ENCODE peak calls at places on chromosomes 5 and 9, in five cellular contexts. P, G, J, I and B are unnamed samples. For H3K36me3, the result is how much of the 10 kb centered on the place peaks cover.

GRCh38 chr9:80222466-80223169 is 650.9 kb downstream of the TLE4 start:
- DNase-seq in P (no peak), G (no peak), J (no peak), I (no peak), B (no peak)

GRCh38 chr5:134534058-134534725 is 8.7 kb downstream of the JADE2 start:
- DNase-seq in P (no peak), G (no peak), J (no peak), I (no peak), B (no peak)

GRCh38 chr5:6899215-6899614 is 186.0 kb downstream of the TENT4A start:
- DNase-seq in P (no peak), G (no peak), J (no peak), I (peak), B (no peak)

GRCh38 chr9:130110596-130111021 is 56.9 kb downstream of the GPR107 start:
- DNase-seq in P (no peak), G (no peak), J (no peak), I (no peak), B (no peak)

GRCh38 chr5:6447384-6448140 is 1.1 kb upstream of the UBE2QL1 start:
- DNase-seq in P (no peak), G (no peak), J (no peak), I (no peak), B (peak)

GRCh38 chr9:135255033-135255842 is 167.8 kb downstream of the OLFM1 start:
- DNase-seq in P (no peak), G (no peak), J (no peak), I (no peak), B (no peak)

GRCh38 chr5:142821733-142822487 is 51.7 kb downstream of the ARHGAP26 start:
- DNase-seq in P (no peak), G (no peak), J (no peak), I (no peak), B (no peak)

GRCh38 chr9:127187231-127187956 is 65.0 kb upstream of the ANGPTL2 start:
- DNase-seq in P (no peak), G (peak), J (peak), I (peak), B (peak)

GRCh38 chr9:128027166-128027539 is 40.0 kb downstream of the NAIF1 start:
- DNase-seq in P (no peak), G (no peak), J (no peak), I (no peak), B (no peak)

GRCh38 chr9:82957526-82958379 is 105.2 kb downstream of the RASEF start:
- DNase-seq in P (no peak), G (no peak), J (no peak), I (no peak), B (no peak)

DNA sequence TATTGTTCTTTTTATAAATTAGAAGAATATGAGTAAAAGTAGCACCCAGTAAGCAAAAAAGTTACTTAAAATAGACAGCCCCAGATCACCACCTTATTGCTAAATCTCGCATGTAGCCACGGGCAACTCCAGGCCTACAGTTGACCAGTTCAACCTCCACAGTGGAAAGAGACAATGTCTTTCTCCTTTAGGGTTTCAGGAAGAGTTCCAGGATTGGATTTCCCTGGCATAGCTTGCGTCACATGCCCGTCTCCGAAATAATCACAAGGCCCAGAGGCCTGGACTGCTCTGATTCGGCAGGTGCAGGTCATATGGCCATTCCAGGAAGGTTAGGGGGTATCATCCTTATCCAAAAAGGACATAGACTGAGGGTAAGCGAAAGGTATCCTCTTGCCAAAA is 9.9 kb upstream of the PFDN1 start:
- DNase-seq in P (no peak), G (no peak), J (no peak), I (no peak), B (no peak)
- H3K36me3 ChIP-seq in P (under half), G (under half), J (under half), I (under half), B (under half)

DNA sequence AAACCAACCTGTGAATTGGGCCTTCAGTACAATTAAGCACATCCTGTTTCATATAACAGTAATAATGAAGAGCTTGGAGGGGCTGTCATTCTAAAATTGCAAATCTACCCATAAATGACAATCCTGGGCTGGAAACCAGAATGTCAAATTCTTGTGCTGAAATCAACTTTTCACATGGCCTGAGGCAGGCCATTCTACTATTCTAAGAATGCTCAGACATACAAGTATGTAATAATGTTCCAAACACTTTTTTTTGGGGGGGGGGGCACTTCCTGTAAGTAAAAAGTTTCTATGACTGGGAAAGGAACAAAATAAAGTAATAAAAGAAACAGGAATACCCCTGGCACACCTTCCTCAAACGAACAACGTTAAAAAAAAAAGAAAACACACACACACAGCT is 1.5 kb downstream of the ETF1 start:
- DNase-seq in P (no peak), G (no peak), J (no peak), I (no peak), B (no peak)
- H3K4me3 ChIP-seq in P (peak), G (peak), J (peak), I (no peak), B (peak)

GRCh38 chr5:103232393-103232999 is 26.1 kb upstream of the MACIR start:
- DNase-seq in P (no peak), G (peak), J (peak), I (no peak), B (no peak)

GRCh38 chr5:103234239-103234975 is 24.2 kb upstream of the MACIR start:
- DNase-seq in P (no peak), G (no peak), J (no peak), I (no peak), B (no peak)

GRCh38 chr5:103235891-103236290 is 22.7 kb upstream of the MACIR start:
- DNase-seq in P (no peak), G (no peak), J (no peak), I (no peak), B (no peak)

GRCh38 chr5:103243665-103244064 is 14.9 kb upstream of the MACIR start:
- DNase-seq in P (no peak), G (no peak), J (no peak), I (no peak), B (no peak)

DNA sequence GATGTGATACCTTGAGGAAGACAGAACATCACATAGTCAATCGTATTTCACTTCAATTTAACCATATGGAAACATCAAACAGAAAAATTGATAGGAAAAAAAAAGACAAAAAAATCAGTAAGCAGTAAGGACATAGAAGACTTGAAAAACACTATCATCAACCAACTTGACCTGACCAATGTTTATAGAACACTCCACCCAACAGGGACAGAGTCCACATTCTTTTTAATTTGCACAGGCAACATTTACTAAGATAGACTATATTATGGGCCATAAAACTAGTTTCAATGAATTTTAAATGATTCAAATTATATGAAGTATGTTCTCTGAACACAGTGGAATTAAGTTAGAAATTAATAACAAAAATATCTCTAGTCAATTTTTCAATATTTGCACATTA is 20.8 kb upstream of the MACIR start:
- DNase-seq in P (no peak), G (no peak), J (no peak), I (no peak), B (no peak)
- H3K36me3 ChIP-seq in P (under half), G (under half), J (under half), I (under half), B (under half)

GRCh38 chr9:4296217-4296616 is 3.7 kb downstream of the GLIS3 start:
- DNase-seq in P (no peak), G (no peak), J (no peak), I (no peak), B (no peak)

GRCh38 chr9:4297151-4297794 is 2.6 kb downstream of the GLIS3 start:
- DNase-seq in P (no peak), G (peak), J (peak), I (peak), B (peak)

GRCh38 chr9:4292781-4293180 is 7.1 kb downstream of the GLIS3 start:
- DNase-seq in P (no peak), G (no peak), J (no peak), I (no peak), B (no peak)

GRCh38 chr9:4293293-4293931 is 6.5 kb downstream of the GLIS3 start:
- DNase-seq in P (no peak), G (peak), J (no peak), I (no peak), B (peak)

GRCh38 chr9:4295160-4295559 is 4.7 kb downstream of the GLIS3 start:
- DNase-seq in P (no peak), G (no peak), J (no peak), I (no peak), B (no peak)
- H3K4me3 ChIP-seq in P (no peak), G (no peak), J (no peak), I (no peak), B (no peak)

DNA sequence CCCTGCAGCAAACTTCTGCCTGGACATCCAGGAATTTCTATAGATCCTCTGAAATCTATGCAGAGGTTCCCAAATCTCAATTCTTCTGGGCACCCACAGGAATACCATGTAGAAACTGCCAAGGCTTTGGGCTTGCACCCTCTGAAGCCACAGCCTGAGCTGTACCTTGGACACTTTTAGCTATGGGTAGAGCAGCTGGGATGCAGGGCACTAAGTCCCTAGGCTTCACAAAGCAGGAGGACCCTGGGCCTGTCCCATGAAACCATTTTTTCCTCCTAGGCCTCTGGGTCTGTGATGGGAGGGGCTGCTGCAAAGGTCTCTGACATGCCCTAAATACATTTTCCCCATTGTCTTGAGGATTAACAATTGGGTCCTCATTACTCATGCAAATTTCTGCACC is 12.3 kb downstream of the SPATA31D3 start:
- DNase-seq in P (no peak), G (no peak), J (no peak), I (no peak), B (no peak)
- H3K36me3 ChIP-seq in P (under half), G (under half), J (under half), I (under half), B (under half)

DNA sequence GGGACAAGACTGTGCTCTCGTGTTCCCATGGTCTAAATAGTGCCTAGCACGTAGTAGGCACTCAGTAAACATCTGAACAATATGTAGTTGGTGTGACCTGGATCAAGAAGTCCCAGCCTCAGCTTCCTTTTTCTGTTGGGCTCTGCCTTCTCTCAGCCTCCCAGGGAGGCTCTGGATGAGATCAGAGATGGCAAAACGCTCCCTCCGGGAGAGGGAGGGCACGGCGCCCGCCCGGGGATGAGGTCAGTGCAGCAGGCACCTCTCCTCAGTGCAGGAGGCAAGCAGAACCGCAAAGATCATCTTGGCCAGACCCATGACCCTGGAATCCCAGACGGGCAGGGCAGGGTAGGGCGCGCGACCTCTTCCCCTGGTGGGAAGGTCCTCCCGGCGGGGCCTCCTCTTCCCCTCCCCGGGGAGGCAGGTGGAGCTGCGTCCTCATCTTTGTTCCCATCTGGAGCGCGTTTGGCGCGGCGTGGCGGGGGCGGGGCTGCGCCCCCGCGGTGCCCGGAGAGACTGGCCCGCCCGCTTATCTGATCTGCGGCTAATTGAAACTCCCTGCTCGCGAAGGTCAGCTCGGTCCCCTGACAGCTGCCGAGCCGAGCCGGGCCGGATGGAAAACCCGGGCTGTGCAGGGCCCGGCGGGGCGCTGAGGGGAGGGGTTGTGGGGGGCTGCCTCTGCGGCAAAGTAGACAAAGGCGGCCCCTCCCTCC is 60.9 kb downstream of the CXXC5 start:
- DNase-seq in P (no peak), G (peak), J (no peak), I (peak), B (no peak)
- H3K4me3 ChIP-seq in P (peak), G (peak), J (peak), I (no peak), B (peak)

GRCh38 chr9:90857103-90857502 is 55.5 kb downstream of the SYK start:
- DNase-seq in P (no peak), G (no peak), J (no peak), I (no peak), B (no peak)

GRCh38 chr9:90855208-90856000 is 53.8 kb downstream of the SYK start:
- DNase-seq in P (no peak), G (no peak), J (no peak), I (no peak), B (no peak)

GRCh38 chr9:90854637-90855036 is 53.0 kb downstream of the SYK start:
- DNase-seq in P (no peak), G (no peak), J (no peak), I (no peak), B (no peak)

GRCh38 chr9:90851444-90851843 is 49.8 kb downstream of the SYK start:
- DNase-seq in P (no peak), G (no peak), J (no peak), I (no peak), B (no peak)

DNA sequence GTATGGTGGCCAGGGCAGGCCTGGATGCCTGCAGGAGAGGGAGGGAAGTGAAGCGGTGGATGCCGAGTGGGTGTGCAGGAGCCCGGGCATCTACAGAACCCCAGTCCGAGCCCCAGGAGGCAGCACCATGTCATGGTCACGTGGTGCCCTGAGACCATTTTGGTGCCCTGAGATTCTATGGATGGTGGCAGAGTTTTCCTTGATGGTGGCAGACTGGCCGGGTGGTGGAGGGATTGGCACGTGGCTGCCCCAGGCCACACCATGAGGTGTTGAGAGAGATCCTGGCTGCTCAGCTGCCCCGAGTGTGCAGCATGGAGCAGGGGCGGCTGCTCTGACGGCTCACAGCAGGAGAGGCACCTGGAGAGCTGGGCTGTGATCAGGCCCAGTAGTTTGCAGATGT is 52.3 kb downstream of the SYK start:
- DNase-seq in P (no peak), G (no peak), J (no peak), I (no peak), B (no peak)
- H3K36me3 ChIP-seq in P (under half), G (under half), J (under half), I (under half), B (under half)

GRCh38 chr5:169778622-169779596 is 141.8 kb downstream of the DOCK2 start:
- DNase-seq in P (no peak), G (no peak), J (no peak), I (no peak), B (no peak)
- H3K4me3 ChIP-seq in P (no peak), G (no peak), J (no peak), I (no peak), B (no peak)

DNA sequence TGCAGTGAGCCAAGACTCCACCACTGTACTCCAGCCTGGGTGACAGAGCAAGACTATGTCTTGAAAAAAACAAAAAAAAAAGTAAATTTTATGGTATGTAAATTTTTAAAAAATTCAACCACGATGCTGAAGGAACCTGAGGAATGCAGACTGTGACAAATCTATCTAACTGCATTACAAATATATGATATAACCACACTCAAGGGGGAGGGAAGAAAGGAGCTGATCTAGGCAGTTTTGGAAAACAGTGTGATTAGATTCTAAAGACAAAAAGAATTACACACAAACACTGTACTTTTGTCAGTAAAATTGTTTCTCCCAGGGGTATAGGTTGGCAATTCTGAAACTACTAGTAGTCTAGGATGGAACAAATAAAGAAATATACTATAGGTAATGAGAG is 17.0 kb downstream of the LARS1 start:
- DNase-seq in P (no peak), G (no peak), J (no peak), I (no peak), B (no peak)
- H3K36me3 ChIP-seq in P (under half), G (half or more), J (half or more), I (half or more), B (half or more)

GRCh38 chr5:3600106-3600997 is 4.7 kb downstream of the IRX1 start:
- DNase-seq in P (no peak), G (no peak), J (no peak), I (no peak), B (no peak)
- H3K4me3 ChIP-seq in P (peak), G (no peak), J (no peak), I (no peak), B (peak)